ENCODE peak calls at places on chromosomes 16 and 17, in nine cellular contexts. I is dorsolateral prefrontal cortex, E is bronchial epithelial cell, D is astrocyte of the cerebellum, L is neural progenitor cell, S is brain microvascular endothelial cell, M is endothelial cell, G is uterus, J is epithelial cell of esophagus. T is an unnamed sample.

GRCh38 chr16:30065943-30066881 is 652 bp downstream of the ALDOA start:
- DNase-seq in I (peak), M (no peak), G (no peak), E (peak), L (peak), J (peak), S (peak), D (no peak), T (no peak)

GRCh38 chr16:47055136-47055885 is 81.8 kb upstream of the DNAJA2 start:
- DNase-seq in G (no peak), S (no peak), I (no peak), J (no peak), L (no peak), M (no peak), E (no peak), D (no peak), T (no peak)

GRCh38 chr16:67236551-67237395 is 9.8 kb downstream of the TMEM208 start:
- DNase-seq in I (no peak), L (peak), E (no peak), J (peak), S (peak), M (peak), D (no peak), G (no peak), T (peak)

GRCh38 chr16:66581246-66581952 is 2.1 kb downstream of the CMTM2 start:
- DNase-seq in D (no peak), J (peak), I (no peak), M (no peak), L (no peak), G (no peak), E (no peak), S (peak), T (no peak)

GRCh38 chr17:80892900-80893603 is 98.6 kb upstream of the CHMP6 start:
- DNase-seq in G (no peak), S (peak), M (no peak), E (peak), I (peak), J (peak), L (no peak), D (peak), T (no peak)

GRCh38 chr17:34637548-34638525 is 58.5 kb downstream of the TMEM132E start:
- DNase-seq in I (peak), L (peak), M (peak), J (peak), S (peak), E (peak), G (peak), D (peak), T (peak)

GRCh38 chr17:37570527-37571093 is 38.6 kb downstream of the SYNRG start:
- DNase-seq in E (peak), D (no peak), L (peak), M (peak), S (peak), I (peak), G (no peak), J (peak), T (peak)

GRCh38 chr16:66950437-66950836 is 10.6 kb upstream of the CES3 start:
- DNase-seq in M (no peak), E (no peak), S (no peak), G (no peak), I (no peak), J (no peak), D (no peak), L (no peak), T (no peak)

GRCh38 chr16:65876624-65877023 is 489.9 kb upstream of the CDH5 start:
- DNase-seq in J (no peak), S (no peak), D (no peak), L (no peak), I (no peak), G (no peak), E (no peak), M (no peak), T (no peak)

GRCh38 chr16:56767018-56767417 is 37.1 kb downstream of the NUP93 start:
- DNase-seq in J (no peak), D (no peak), G (no peak), S (no peak), E (no peak), M (no peak), L (no peak), I (no peak), T (no peak)

GRCh38 chr17:2395258-2396170 is 5.3 kb downstream of the MNT start:
- DNase-seq in D (no peak), E (peak), I (no peak), M (no peak), J (peak), G (no peak), L (no peak), S (peak), T (no peak)
- TF ChIP-seq CTCF in D (no peak), E (peak), I (no peak), M (no peak), J (no peak), G (no peak), L (peak), S (peak), T (no peak)

DNA sequence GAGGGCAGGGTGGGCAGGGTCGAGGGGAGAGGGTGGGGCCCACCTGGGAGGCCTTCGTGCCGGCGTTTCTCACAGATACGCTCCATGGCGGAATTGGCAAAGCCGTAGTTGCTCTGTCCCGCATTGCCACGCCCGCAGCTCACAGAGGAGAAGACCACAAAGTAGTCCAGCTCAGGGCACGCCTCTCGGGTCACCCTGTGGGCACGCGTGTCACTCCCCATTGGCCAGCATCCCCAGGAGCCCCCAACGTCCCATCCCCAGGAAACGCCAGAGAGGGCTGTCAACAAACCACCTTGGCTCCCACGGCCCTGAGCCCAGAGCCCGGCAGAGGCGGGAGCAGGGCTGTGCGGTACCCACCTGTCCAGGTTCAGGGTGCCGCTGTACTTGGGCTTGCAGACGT is 16.1 kb downstream of the FASN start:
- DNase-seq in J (no peak), L (no peak), D (no peak), I (no peak), E (no peak), M (no peak), S (no peak), G (no peak), T (no peak)
- TF ChIP-seq CTCF in J (no peak), L (no peak), D (no peak), I (no peak), E (no peak), M (no peak), S (no peak), G (no peak), T (no peak)

DNA sequence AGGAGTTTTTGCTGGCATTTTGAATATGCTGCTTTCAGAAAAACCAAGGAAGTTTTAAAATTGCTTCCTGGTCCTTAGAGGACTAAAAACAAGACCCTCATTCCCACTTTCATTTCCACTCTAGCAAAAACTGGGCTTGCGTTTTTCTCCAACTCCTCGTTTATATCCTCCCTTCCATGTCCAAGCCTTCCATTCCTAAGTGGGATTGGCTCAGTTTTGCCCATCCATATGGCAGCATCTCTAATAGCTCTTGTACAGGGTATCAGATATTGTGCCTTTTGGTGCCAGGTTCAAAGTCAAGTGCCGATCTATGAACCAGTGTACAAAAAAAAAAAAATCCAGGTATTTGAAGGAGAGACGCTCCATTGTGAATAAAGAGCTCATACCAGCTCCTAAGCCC is 9.9 kb upstream of the TBKBP1 start:
- DNase-seq in I (no peak), G (no peak), L (no peak), E (no peak), M (no peak), D (no peak), J (no peak), S (no peak), T (no peak)
- TF ChIP-seq CTCF in I (no peak), G (no peak), L (no peak), E (no peak), M (no peak), D (no peak), J (no peak), S (no peak), T (no peak)

GRCh38 chr17:42098747-42099399 is 600 bp upstream of the ZNF385C start:
- DNase-seq in M (no peak), L (peak), J (no peak), S (no peak), G (no peak), I (no peak), E (no peak), D (no peak), T (peak)
- TF ChIP-seq CTCF in M (no peak), L (no peak), J (no peak), S (no peak), G (no peak), I (no peak), E (no peak), D (no peak), T (no peak)

GRCh38 chr16:86833136-86833535 is 254.8 kb downstream of the FOXL1 start:
- DNase-seq in L (no peak), S (no peak), J (no peak), M (no peak), I (no peak), G (no peak), E (no peak), D (no peak), T (no peak)

GRCh38 chr16:86835981-86836380 is 257.6 kb downstream of the FOXL1 start:
- DNase-seq in G (no peak), E (no peak), D (no peak), J (no peak), M (no peak), S (no peak), I (no peak), L (no peak), T (no peak)

GRCh38 chr16:86831366-86831765 is 253.0 kb downstream of the FOXL1 start:
- DNase-seq in E (no peak), S (no peak), I (no peak), J (no peak), L (no peak), G (no peak), M (no peak), D (no peak), T (no peak)

GRCh38 chr16:86836503-86837125 is 258.3 kb downstream of the FOXL1 start:
- DNase-seq in E (peak), J (peak), I (no peak), L (no peak), S (peak), D (peak), M (no peak), G (no peak), T (no peak)

DNA sequence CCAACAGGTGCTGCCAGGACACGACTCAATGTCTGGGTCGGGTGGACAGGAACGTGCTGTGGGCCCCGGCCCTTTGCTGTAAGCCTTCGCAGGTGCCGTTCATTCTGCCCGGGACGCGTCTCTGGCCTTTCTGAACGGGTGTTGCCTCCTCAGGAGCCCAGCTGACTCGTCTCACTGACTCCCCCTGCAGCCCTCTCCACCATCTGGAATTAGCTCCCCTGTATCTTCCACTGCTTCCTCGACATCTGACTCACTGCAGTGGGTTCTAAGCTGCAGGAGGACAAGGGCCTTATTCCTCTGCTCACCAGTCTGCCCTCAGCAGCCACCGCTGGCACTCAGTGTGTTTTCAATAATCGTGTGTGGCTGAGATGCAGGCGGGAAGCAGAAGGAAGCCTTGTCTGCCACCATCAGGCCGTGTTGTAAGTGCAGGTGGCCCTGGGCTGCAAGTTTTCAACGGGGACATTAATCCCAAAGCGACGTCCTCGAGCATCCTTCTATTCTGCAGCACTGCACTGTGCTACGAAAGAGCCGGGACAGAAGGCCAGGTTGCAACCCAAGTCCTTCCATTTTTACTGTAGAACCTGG is 256.2 kb downstream of the FOXL1 start:
- DNase-seq in G (no peak), L (peak), S (peak), E (peak), J (no peak), D (no peak), M (peak), I (no peak), T (no peak)
- TF ChIP-seq CTCF in G (no peak), L (peak), S (peak), E (peak), J (peak), D (peak), M (no peak), I (peak), T (no peak)

GRCh38 chr17:67116045-67116575 is 71.8 kb downstream of the CACNG1 start:
- DNase-seq in I (no peak), J (no peak), E (no peak), D (no peak), L (no peak), G (no peak), M (no peak), S (no peak), T (no peak)
- TF ChIP-seq CTCF in I (no peak), J (no peak), E (no peak), D (no peak), L (peak), G (no peak), M (peak), S (no peak), T (no peak)

T was measured in glutamatergic neuron.